ENCODE peak calls at places on chromosomes 4 and X, in seven cellular contexts. One of them, this sample, is unnamed.

GRCh38 chr4:177001271-177002175 is 208.8 kb upstream of the VEGFC start:
- DNase-seq in HFFc6: peak; percentile 53
- DNase-seq in EL: peak; percentile 56
- DNase-seq in activated CD8-positive, alpha-beta memory T cell treated with anti-CD3 and anti-CD28 coated beads for 48 hours: no peak
- DNase-seq in GM23248: peak; percentile 60
- DNase-seq in lung: no peak
- DNase-seq in RWPE1: no peak
- DNase-seq in this sample: peak; percentile 68

GRCh38 chr4:26212528-26212927 is 108.3 kb upstream of the RBPJ start:
- DNase-seq in GM23248: no peak
- DNase-seq in RWPE1: no peak
- DNase-seq in activated CD8-positive, alpha-beta memory T cell treated with anti-CD3 and anti-CD28 coated beads for 48 hours: no peak
- DNase-seq in HFFc6: no peak
- DNase-seq in EL: no peak
- DNase-seq in lung: no peak
- DNase-seq in this sample: no peak

GRCh38 chrX:53403535-53403934 is 18.9 kb downstream of the SMC1A start:
- DNase-seq in EL: no peak
- DNase-seq in GM23248: no peak
- DNase-seq in activated CD8-positive, alpha-beta memory T cell treated with anti-CD3 and anti-CD28 coated beads for 48 hours: no peak
- DNase-seq in HFFc6: no peak
- DNase-seq in lung: no peak
- DNase-seq in RWPE1: no peak
- DNase-seq in this sample: no peak

GRCh38 chr4:1725521-1725920 is 4.2 kb downstream of the TACC3 start:
- DNase-seq in GM23248: no peak
- DNase-seq in lung: no peak
- DNase-seq in activated CD8-positive, alpha-beta memory T cell treated with anti-CD3 and anti-CD28 coated beads for 48 hours: no peak
- DNase-seq in EL: no peak
- DNase-seq in HFFc6: no peak
- DNase-seq in RWPE1: no peak
- DNase-seq in this sample: no peak

GRCh38 chrX:34918856-34919255 is 23.7 kb upstream of the FAM47B start:
- DNase-seq in GM23248: peak; percentile 63
- DNase-seq in EL: peak; percentile 65
- DNase-seq in activated CD8-positive, alpha-beta memory T cell treated with anti-CD3 and anti-CD28 coated beads for 48 hours: no peak
- DNase-seq in RWPE1: peak; percentile 10
- DNase-seq in HFFc6: peak; percentile 69
- DNase-seq in lung: no peak
- DNase-seq in this sample: peak; percentile 44

GRCh38 chrX:1395646-1396216 is 3.8 kb upstream of the SLC25A6 start:
- DNase-seq in lung: no peak
- DNase-seq in activated CD8-positive, alpha-beta memory T cell treated with anti-CD3 and anti-CD28 coated beads for 48 hours: no peak
- DNase-seq in RWPE1: no peak
- DNase-seq in GM23248: no peak
- DNase-seq in EL: no peak
- DNase-seq in HFFc6: no peak
- DNase-seq in this sample: no peak

GRCh38 chrX:14697453-14697852 is 168.1 kb downstream of the GLRA2 start:
- DNase-seq in activated CD8-positive, alpha-beta memory T cell treated with anti-CD3 and anti-CD28 coated beads for 48 hours: no peak
- DNase-seq in lung: no peak
- DNase-seq in HFFc6: peak; percentile 3
- DNase-seq in GM23248: peak; percentile 26
- DNase-seq in EL: peak; percentile 16
- DNase-seq in RWPE1: peak; percentile 4
- DNase-seq in this sample: peak; percentile 30

GRCh38 chrX:427812-428725 is 41.4 kb upstream of the PPP2R3B start:
- DNase-seq in HFFc6: peak; percentile 49
- DNase-seq in activated CD8-positive, alpha-beta memory T cell treated with anti-CD3 and anti-CD28 coated beads for 48 hours: no peak
- DNase-seq in RWPE1: no peak
- DNase-seq in lung: no peak
- DNase-seq in GM23248: peak; percentile 24
- DNase-seq in EL: peak; percentile 70
- DNase-seq in this sample: no peak

GRCh38 chr4:71941001-71941400 is 90.8 kb upstream of the NPFFR2 start:
- DNase-seq in lung: no peak
- DNase-seq in RWPE1: peak; percentile 1
- DNase-seq in activated CD8-positive, alpha-beta memory T cell treated with anti-CD3 and anti-CD28 coated beads for 48 hours: no peak
- DNase-seq in HFFc6: no peak
- DNase-seq in EL: peak; percentile 25
- DNase-seq in GM23248: peak; percentile 51
- DNase-seq in this sample: peak; percentile 48

GRCh38 chr4:71978192-71978845 is 53.5 kb upstream of the NPFFR2 start:
- DNase-seq in EL: no peak
- DNase-seq in GM23248: no peak
- DNase-seq in activated CD8-positive, alpha-beta memory T cell treated with anti-CD3 and anti-CD28 coated beads for 48 hours: no peak
- DNase-seq in lung: no peak
- DNase-seq in RWPE1: no peak
- DNase-seq in HFFc6: no peak
- DNase-seq in this sample: no peak

This sample was measured in epithelial cell of esophagus.